ENCODE peak calls at places on chromosomes 5 and 9, in six cellular contexts. Y is SK-N-SH, D is cardiac fibroblast, Z is IMR-90, M is lower leg skin, X is glutamatergic neuron. Q is an unnamed sample.

GRCh38 chr9:134384811-134385479 is 58.7 kb downstream of the RXRA start:
- DNase-seq in Y (no peak), D (no peak), X (no peak), Z (no peak), M (no peak), Q (no peak)

GRCh38 chr5:10563132-10563939 is 534 bp upstream of the ANKRD33B start:
- DNase-seq in X (peak), D (no peak), Y (peak), Z (peak), M (no peak), Q (peak)

GRCh38 chr5:43702293-43702692 is 99.3 kb downstream of the NNT start:
- DNase-seq in D (no peak), Z (no peak), X (no peak), Y (no peak), M (no peak), Q (no peak)

GRCh38 chr5:107615173-107615856 is 55.4 kb downstream of the EFNA5 start:
- DNase-seq in D (peak), Y (peak), M (no peak), Z (no peak), X (no peak), Q (no peak)

GRCh38 chr9:98983295-98984268 is 39.9 kb downstream of the COL15A1 start:
- DNase-seq in X (no peak), D (peak), Z (peak), Y (no peak), M (no peak), Q (no peak)

GRCh38 chr9:134400283-134400682 is 74.0 kb downstream of the RXRA start:
- DNase-seq in D (no peak), Z (no peak), M (no peak), Y (no peak), X (no peak), Q (no peak)

GRCh38 chr9:75036793-75037192 is 8.7 kb upstream of the CARNMT1 start:
- DNase-seq in Y (no peak), D (no peak), X (no peak), Z (no peak), M (no peak), Q (no peak)

GRCh38 chr5:57173026-57173317 is 887 bp upstream of the GPBP1 start:
- DNase-seq in Z (no peak), Y (no peak), D (no peak), M (no peak), X (no peak), Q (no peak)

GRCh38 chr9:126844085-126844484 is 16.4 kb upstream of the ZBTB34 start:
- DNase-seq in D (peak), Z (peak), X (no peak), Y (no peak), M (no peak), Q (peak)

GRCh38 chr5:96582343-96582742 is 79.8 kb upstream of the CAST start:
- DNase-seq in X (peak), Y (peak), Z (peak), M (no peak), D (peak), Q (no peak)

GRCh38 chr5:88279584-88279983 is 10.9 kb upstream of the TMEM161B start:
- DNase-seq in Z (peak), Y (no peak), X (no peak), D (peak), M (no peak), Q (no peak)

GRCh38 chr5:110542949-110543348 is 183.5 kb downstream of the TMEM232 start:
- DNase-seq in Z (no peak), D (no peak), X (no peak), M (no peak), Y (no peak), Q (no peak)

GRCh38 chr9:69785757-69786156 is 25.9 kb upstream of the PTAR1 start:
- DNase-seq in D (peak), Z (peak), X (no peak), Y (no peak), M (no peak), Q (no peak)

GRCh38 chr5:80238778-80239679 is 16.8 kb downstream of the SERINC5 start:
- DNase-seq in Z (peak), M (peak), Y (peak), X (no peak), D (peak), Q (no peak)

GRCh38 chr9:33161589-33162132 is 5.5 kb downstream of the B4GALT1 start:
- DNase-seq in Z (no peak), X (no peak), M (no peak), D (no peak), Y (no peak), Q (no peak)

GRCh38 chr9:122179690-122180074 is 20.0 kb downstream of the MORN5 start:
- DNase-seq in M (no peak), X (no peak), D (peak), Y (no peak), Z (peak), Q (no peak)

GRCh38 chr9:81557452-81557956 is 131.8 kb downstream of the TLE1 start:
- DNase-seq in X (no peak), Y (no peak), M (no peak), Z (no peak), D (peak), Q (no peak)

GRCh38 chr5:93845376-93845775 is 104.0 kb upstream of the POU5F2 start:
- DNase-seq in Z (no peak), X (no peak), Y (no peak), M (no peak), D (no peak), Q (no peak)

GRCh38 chr5:173697931-173698579 is 81.6 kb upstream of the BOD1 start:
- DNase-seq in Z (no peak), M (no peak), Y (no peak), D (no peak), X (no peak), Q (no peak)

GRCh38 chr5:177434437-177434836 is 8.0 kb downstream of the GRK6 start:
- DNase-seq in Z (no peak), Y (no peak), M (no peak), X (no peak), D (peak), Q (no peak)

GRCh38 chr9:22037954-22038690 is 29.0 kb upstream of the CDKN2B start:
- DNase-seq in X (no peak), M (no peak), Z (peak), D (peak), Y (peak), Q (no peak)

GRCh38 chr9:86322973-86323644 is 31.1 kb downstream of the TUT7 start:
- DNase-seq in D (peak), Y (no peak), M (no peak), Z (peak), X (no peak), Q (no peak)

GRCh38 chr5:137292461-137293025 is 206.6 kb downstream of the SPOCK1 start:
- DNase-seq in D (no peak), X (no peak), Y (peak), Z (no peak), M (no peak), Q (no peak)

GRCh38 chr5:171650605-171651004 is 135.0 kb upstream of the SMIM23 start:
- DNase-seq in D (no peak), X (no peak), Z (no peak), Y (no peak), M (no peak), Q (no peak)

GRCh38 chr5:139193928-139194327 is 4.2 kb downstream of the SIL1 start:
- DNase-seq in Z (no peak), M (no peak), X (no peak), Y (no peak), D (peak), Q (no peak)

GRCh38 chr5:69512740-69513260 is 20.2 kb downstream of the OCLN start:
- DNase-seq in D (peak), X (no peak), Y (no peak), Z (peak), M (no peak), Q (no peak)

GRCh38 chr5:69510694-69511093 is 18.1 kb downstream of the OCLN start:
- DNase-seq in M (no peak), Z (no peak), D (no peak), X (no peak), Y (no peak), Q (no peak)

GRCh38 chr5:69504036-69504435 is 11.4 kb downstream of the OCLN start:
- DNase-seq in M (no peak), Y (no peak), D (peak), Z (peak), X (no peak), Q (no peak)

GRCh38 chr5:69505306-69505705 is 12.7 kb downstream of the OCLN start:
- DNase-seq in X (no peak), Z (no peak), M (no peak), D (no peak), Y (no peak), Q (no peak)

DNA sequence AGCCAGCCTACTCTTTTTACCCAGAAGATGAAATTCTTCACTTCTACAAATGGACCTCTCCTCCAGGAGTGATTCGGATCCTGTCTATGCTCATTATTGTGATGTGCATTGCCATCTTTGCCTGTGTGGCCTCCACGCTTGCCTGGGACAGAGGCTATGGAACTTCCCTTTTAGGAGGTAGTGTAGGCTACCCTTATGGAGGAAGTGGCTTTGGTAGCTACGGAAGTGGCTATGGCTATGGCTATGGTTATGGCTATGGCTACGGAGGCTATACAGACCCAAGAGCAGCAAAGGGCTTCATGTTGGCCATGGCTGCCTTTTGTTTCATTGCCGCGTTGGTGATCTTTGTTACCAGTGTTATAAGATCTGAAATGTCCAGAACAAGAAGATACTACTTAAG is 16.6 kb downstream of the OCLN start:
- DNase-seq in M (no peak), Z (no peak), X (no peak), D (no peak), Y (no peak), Q (no peak)
- TF ChIP-seq CTCF in M (no peak), Z (no peak), X (no peak), D (no peak), Y (no peak), Q (no peak)

GRCh38 chr9:15423328-15423985 is 781 bp downstream of the SNAPC3 start:
- DNase-seq in D (peak), X (no peak), Y (peak), M (no peak), Z (peak), Q (no peak)

GRCh38 chr9:15421532-15421931 is 1.1 kb upstream of the SNAPC3 start:
- DNase-seq in Z (no peak), X (no peak), D (no peak), Y (no peak), M (no peak), Q (no peak)

GRCh38 chr9:15420796-15421195 is 1.9 kb upstream of the SNAPC3 start:
- DNase-seq in M (no peak), Y (no peak), X (no peak), Z (peak), D (peak), Q (no peak)

GRCh38 chr9:15426019-15426418 is 3.3 kb downstream of the SNAPC3 start:
- DNase-seq in D (no peak), Y (no peak), Z (no peak), X (no peak), M (no peak), Q (no peak)

GRCh38 chr9:15422355-15423327 is at the start of gene SNAPC3:
- DNase-seq in X (peak), Z (peak), Y (peak), M (peak), D (peak), Q (peak)
- TF ChIP-seq CTCF in X (no peak), Z (peak), Y (no peak), M (no peak), D (no peak), Q (no peak)

GRCh38 chr5:59335544-59335943 is 558.0 kb downstream of the PDE4D start:
- DNase-seq in D (no peak), M (no peak), Z (no peak), X (no peak), Y (no peak), Q (no peak)
- TF ChIP-seq CTCF in D (no peak), M (no peak), Z (no peak), X (no peak), Y (peak), Q (no peak)

GRCh38 chr5:78294250-78295034 is at the start of gene AP3B1:
- DNase-seq in D (peak), Y (peak), X (peak), Z (peak), M (peak), Q (peak)
- TF ChIP-seq CTCF in D (no peak), Y (no peak), X (no peak), Z (no peak), M (no peak), Q (no peak)

GRCh38 chr5:146533260-146533857 is 17.4 kb upstream of the GPR151 start:
- DNase-seq in M (peak), Y (peak), Z (peak), X (peak), D (peak), Q (peak)
- TF ChIP-seq CTCF in M (no peak), Y (peak), Z (peak), X (peak), D (peak), Q (peak)

GRCh38 chr5:1507961-1508678 is 15.6 kb downstream of the LPCAT1 start:
- DNase-seq in Z (no peak), X (peak), D (no peak), Y (no peak), M (no peak), Q (peak)

GRCh38 chr5:1510151-1510561 is 13.6 kb downstream of the LPCAT1 start:
- DNase-seq in Z (no peak), D (no peak), Y (no peak), X (peak), M (no peak), Q (no peak)

GRCh38 chr5:1510631-1511030 is 13.1 kb downstream of the LPCAT1 start:
- DNase-seq in M (no peak), Y (no peak), X (peak), Z (no peak), D (no peak), Q (peak)

GRCh38 chr5:1508679-1509290 is 15.0 kb downstream of the LPCAT1 start:
- DNase-seq in M (no peak), Y (no peak), X (peak), D (no peak), Z (peak), Q (no peak)

DNA sequence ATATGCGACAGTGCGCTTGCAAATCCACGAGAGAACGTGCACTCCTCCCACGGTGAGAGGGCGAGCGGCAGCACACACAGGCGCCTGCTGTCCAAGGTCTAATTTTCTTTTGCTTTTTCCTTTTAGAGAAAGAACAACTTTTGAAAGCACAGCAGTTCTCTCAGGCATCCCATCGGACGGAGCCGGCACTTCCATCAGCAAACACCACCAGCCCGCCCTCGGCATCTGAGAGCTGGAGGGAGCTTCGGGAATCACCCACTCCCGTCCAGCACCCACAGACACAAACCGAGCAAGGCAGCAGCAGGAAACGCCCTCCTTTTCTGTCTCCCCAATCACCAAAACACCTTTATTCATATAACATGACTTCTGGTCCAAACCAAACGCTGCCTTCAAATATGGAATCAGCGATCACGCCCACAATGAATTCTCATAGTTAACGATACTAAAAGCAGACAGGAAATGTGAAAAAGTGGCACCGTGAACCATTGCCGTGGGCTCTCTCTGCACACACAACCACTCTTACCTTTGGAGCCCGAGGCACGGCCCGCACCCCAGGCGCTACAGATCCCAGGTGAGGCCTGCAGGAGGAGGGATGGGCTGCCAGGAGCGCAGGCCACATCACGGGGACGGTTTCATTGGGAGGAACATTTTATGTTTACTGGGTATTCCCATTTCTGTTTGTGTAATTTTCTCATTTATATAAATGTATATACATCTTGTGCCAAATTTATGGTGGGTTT is 14.2 kb downstream of the LPCAT1 start:
- DNase-seq in X (peak), D (no peak), Z (no peak), M (no peak), Y (no peak), Q (no peak)
- TF ChIP-seq CTCF in X (no peak), D (no peak), Z (no peak), M (no peak), Y (no peak), Q (no peak)

DNA sequence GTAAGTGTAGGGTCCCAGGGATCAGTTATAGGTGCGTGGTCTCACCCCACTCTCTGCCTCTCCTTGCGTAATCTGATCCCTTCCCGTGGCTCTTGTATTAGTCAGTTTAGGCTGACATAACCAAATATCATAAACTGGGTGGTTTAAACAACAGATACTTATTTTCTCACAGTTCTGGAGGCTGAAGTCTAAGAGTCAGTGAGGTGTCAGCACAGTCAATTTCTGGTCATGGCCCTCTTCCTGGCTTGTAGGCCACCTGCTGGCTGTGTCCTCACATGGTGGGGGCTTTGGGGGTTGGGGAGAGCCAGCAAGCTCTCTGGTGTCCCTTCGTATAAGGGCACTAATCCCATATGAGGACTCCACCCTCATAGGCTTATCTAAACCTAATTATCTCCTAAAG is 32.3 kb downstream of the CARTPT start:
- DNase-seq in M (no peak), D (no peak), Y (no peak), Z (no peak), X (no peak), Q (no peak)
- TF ChIP-seq CTCF in M (no peak), D (no peak), Y (no peak), Z (no peak), X (no peak), Q (no peak)

Q was measured in mesothelial cell of epicardium.